ENCODE peak calls at places on chromosomes 13 and 19, in four cellular contexts. One of them, this sample, is unnamed.

GRCh38 chr13:101529419-101529818 is 76.9 kb downstream of the ITGBL1 start:
- DNase-seq in right lobe of liver: no peak
- DNase-seq in HFFc6: peak
- DNase-seq in RWPE1: no peak
- DNase-seq in this sample: peak

GRCh38 chr13:73556902-73557301 is 498.1 kb downstream of the KLF5 start:
- DNase-seq in right lobe of liver: no peak
- DNase-seq in HFFc6: no peak
- DNase-seq in RWPE1: no peak
- DNase-seq in this sample: no peak

GRCh38 chr19:41427647-41428480 is 690 bp upstream of the B3GNT8 start:
- DNase-seq in right lobe of liver: no peak
- DNase-seq in HFFc6: no peak
- DNase-seq in RWPE1: peak
- DNase-seq in this sample: peak

GRCh38 chr13:61339054-61339621 is 76.5 kb downstream of the PCDH20 start:
- DNase-seq in right lobe of liver: no peak
- DNase-seq in HFFc6: no peak
- DNase-seq in RWPE1: no peak
- DNase-seq in this sample: no peak

GRCh38 chr13:82664183-82664582 is 1218.1 kb downstream of the SLITRK1 start:
- DNase-seq in right lobe of liver: no peak
- DNase-seq in HFFc6: no peak
- DNase-seq in RWPE1: no peak
- DNase-seq in this sample: no peak

GRCh38 chr13:80072231-80072630 is 268.7 kb downstream of the SPRY2 start:
- DNase-seq in right lobe of liver: no peak
- DNase-seq in HFFc6: no peak
- DNase-seq in RWPE1: no peak
- DNase-seq in this sample: no peak

GRCh38 chr19:5170329-5170745 is 170.3 kb downstream of the PTPRS start:
- DNase-seq in right lobe of liver: no peak
- DNase-seq in HFFc6: no peak
- DNase-seq in RWPE1: no peak
- DNase-seq in this sample: no peak

GRCh38 chr19:51740356-51740755 is 11.3 kb downstream of the FPR1 start:
- DNase-seq in right lobe of liver: no peak
- DNase-seq in HFFc6: no peak
- DNase-seq in RWPE1: no peak
- DNase-seq in this sample: no peak

GRCh38 chr13:21225841-21226581 is 49.6 kb downstream of the MRPL57 start:
- DNase-seq in right lobe of liver: no peak
- DNase-seq in HFFc6: no peak
- DNase-seq in RWPE1: no peak
- DNase-seq in this sample: no peak

GRCh38 chr19:18764591-18765051 is 26.5 kb downstream of the COMP start:
- DNase-seq in right lobe of liver: no peak
- DNase-seq in HFFc6: peak
- DNase-seq in RWPE1: no peak
- DNase-seq in this sample: peak

GRCh38 chr13:29925457-29925856 is 75.0 kb upstream of the UBL3 start:
- DNase-seq in right lobe of liver: peak
- DNase-seq in HFFc6: peak
- DNase-seq in RWPE1: peak
- DNase-seq in this sample: peak

DNA sequence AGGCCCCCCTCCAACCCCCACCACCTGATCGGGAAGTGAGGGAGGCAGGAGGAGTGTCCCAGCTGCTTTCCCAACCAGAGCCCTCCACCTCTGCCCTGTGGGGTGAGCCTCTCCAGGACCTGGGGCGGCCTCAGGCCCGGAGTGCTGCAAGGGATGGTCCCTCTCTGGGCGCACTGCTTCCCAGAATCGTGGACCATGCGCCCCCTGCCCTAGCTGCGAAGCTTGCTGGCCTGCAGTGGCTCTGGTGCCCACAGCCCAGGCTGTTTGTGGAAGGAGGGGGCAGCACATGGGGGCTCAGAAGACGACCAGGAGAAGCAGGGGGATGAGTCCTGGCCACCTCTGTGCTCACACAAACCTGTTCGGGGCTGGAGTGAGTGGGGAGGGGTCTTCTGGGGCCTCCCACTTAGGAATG is 33.6 kb downstream of the CEBPG start:
- DNase-seq in right lobe of liver: no peak
- DNase-seq in HFFc6: no peak
- DNase-seq in RWPE1: no peak
- DNase-seq in this sample: no peak
- TF ChIP-seq CTCF in right lobe of liver: no peak
- TF ChIP-seq CTCF in HFFc6: no peak
- TF ChIP-seq CTCF in RWPE1: peak
- TF ChIP-seq CTCF in this sample: no peak

DNA sequence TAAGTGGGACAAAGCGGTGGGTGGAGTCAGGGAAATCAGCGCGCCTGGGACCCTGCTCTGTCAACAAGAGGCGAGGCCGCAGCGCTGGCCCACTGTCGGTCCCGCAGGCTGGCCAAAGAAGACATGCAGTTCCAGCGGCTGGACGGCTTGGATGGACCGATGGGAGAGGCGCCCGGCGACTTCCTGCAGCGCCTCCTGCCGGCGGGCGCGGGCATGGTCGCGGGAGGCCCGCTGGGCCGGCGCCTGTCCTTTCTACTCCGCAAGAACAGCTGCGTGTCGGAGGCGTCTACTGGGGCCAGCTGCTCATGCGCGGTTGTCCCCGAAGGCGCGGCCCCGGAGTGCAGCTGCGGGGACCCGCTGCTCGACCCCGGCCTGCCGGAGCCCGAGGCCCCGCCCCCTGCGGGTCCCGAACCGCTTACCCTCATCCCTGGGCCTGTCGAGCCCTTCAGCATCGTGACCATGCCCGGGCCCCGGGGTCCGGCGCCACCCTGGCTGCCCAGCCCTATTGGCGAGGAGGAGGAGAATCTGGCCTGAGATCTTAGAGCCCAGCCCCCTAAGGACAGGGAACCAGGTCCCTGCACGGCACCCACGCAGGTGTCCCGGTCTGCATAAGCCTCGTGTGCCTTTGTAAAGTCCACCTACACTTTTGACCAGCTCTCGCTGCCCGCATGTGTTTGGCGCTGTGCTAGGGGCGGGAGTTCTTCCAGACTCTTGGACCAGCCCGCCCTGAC is 6.1 kb downstream of the BEST2 start:
- DNase-seq in right lobe of liver: peak
- DNase-seq in HFFc6: peak
- DNase-seq in RWPE1: peak
- DNase-seq in this sample: peak
- TF ChIP-seq CTCF in right lobe of liver: peak
- TF ChIP-seq CTCF in HFFc6: peak
- TF ChIP-seq CTCF in RWPE1: peak
- TF ChIP-seq CTCF in this sample: peak

GRCh38 chr13:62678039-62678438 is 1262.4 kb upstream of the PCDH20 start:
- DNase-seq in right lobe of liver: no peak
- DNase-seq in HFFc6: no peak
- DNase-seq in RWPE1: no peak
- DNase-seq in this sample: no peak

GRCh38 chr13:62687727-62688126 is 1272.1 kb upstream of the PCDH20 start:
- DNase-seq in right lobe of liver: no peak
- DNase-seq in HFFc6: no peak
- DNase-seq in RWPE1: no peak
- DNase-seq in this sample: no peak

GRCh38 chr13:62684359-62684758 is 1268.7 kb upstream of the PCDH20 start:
- DNase-seq in right lobe of liver: no peak
- DNase-seq in HFFc6: no peak
- DNase-seq in RWPE1: no peak
- DNase-seq in this sample: no peak

GRCh38 chr13:62682788-62683187 is 1267.1 kb upstream of the PCDH20 start:
- DNase-seq in right lobe of liver: no peak
- DNase-seq in HFFc6: no peak
- DNase-seq in RWPE1: no peak
- DNase-seq in this sample: no peak
- TF ChIP-seq CTCF in right lobe of liver: no peak
- TF ChIP-seq CTCF in HFFc6: no peak
- TF ChIP-seq CTCF in RWPE1: no peak
- TF ChIP-seq CTCF in this sample: no peak

GRCh38 chr19:7670790-7671189 is 1.9 kb downstream of the RETN start:
- DNase-seq in right lobe of liver: no peak
- DNase-seq in HFFc6: no peak
- DNase-seq in RWPE1: no peak
- DNase-seq in this sample: no peak

GRCh38 chr19:7676376-7676775 is 514 bp upstream of the MCEMP1 start:
- DNase-seq in right lobe of liver: no peak
- DNase-seq in HFFc6: no peak
- DNase-seq in RWPE1: no peak
- DNase-seq in this sample: no peak

GRCh38 chr19:7672522-7672921 is 3.7 kb downstream of the RETN start:
- DNase-seq in right lobe of liver: no peak
- DNase-seq in HFFc6: no peak
- DNase-seq in RWPE1: no peak
- DNase-seq in this sample: no peak

GRCh38 chr19:7676854-7677253 is at the start of gene MCEMP1:
- DNase-seq in right lobe of liver: no peak
- DNase-seq in HFFc6: no peak
- DNase-seq in RWPE1: no peak
- DNase-seq in this sample: no peak

GRCh38 chr19:7673995-7674667 is 2.8 kb upstream of the MCEMP1 start:
- DNase-seq in right lobe of liver: peak
- DNase-seq in HFFc6: peak
- DNase-seq in RWPE1: peak
- DNase-seq in this sample: peak
- TF ChIP-seq CTCF in right lobe of liver: no peak
- TF ChIP-seq CTCF in HFFc6: no peak
- TF ChIP-seq CTCF in RWPE1: no peak
- TF ChIP-seq CTCF in this sample: no peak

GRCh38 chr13:26499209-26499601 is 58.3 kb upstream of the WASF3 start:
- DNase-seq in right lobe of liver: no peak
- DNase-seq in HFFc6: no peak
- DNase-seq in RWPE1: no peak
- DNase-seq in this sample: no peak
- TF ChIP-seq CTCF in right lobe of liver: no peak
- TF ChIP-seq CTCF in HFFc6: no peak
- TF ChIP-seq CTCF in RWPE1: no peak
- TF ChIP-seq CTCF in this sample: no peak

DNA sequence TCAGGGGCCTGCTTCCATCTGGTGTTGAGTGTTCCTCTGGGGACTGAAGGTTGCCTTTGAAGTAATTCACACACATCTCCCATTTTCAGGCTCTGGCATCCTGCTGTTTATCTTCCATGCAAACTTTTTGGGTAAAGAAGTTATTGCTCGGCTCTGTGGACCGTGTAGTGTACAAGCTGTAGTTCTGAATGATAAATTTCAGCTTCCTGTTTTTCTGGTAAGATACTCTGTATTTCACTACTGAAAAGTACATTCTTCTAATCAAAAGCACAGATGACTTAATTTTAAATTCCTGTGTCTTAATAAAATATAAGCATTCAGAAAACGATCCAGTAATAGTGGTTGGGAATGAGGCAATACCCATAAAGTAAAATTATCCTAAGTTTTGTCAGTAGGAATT is 36.7 kb downstream of the MPHOSPH8 start:
- DNase-seq in right lobe of liver: no peak
- DNase-seq in HFFc6: no peak
- DNase-seq in RWPE1: no peak
- DNase-seq in this sample: peak
- TF ChIP-seq CTCF in right lobe of liver: no peak
- TF ChIP-seq CTCF in HFFc6: no peak
- TF ChIP-seq CTCF in RWPE1: no peak
- TF ChIP-seq CTCF in this sample: no peak

GRCh38 chr13:98204546-98204945 is 27.5 kb upstream of the RNF113B start:
- DNase-seq in right lobe of liver: no peak
- DNase-seq in HFFc6: no peak
- DNase-seq in RWPE1: no peak
- DNase-seq in this sample: no peak

GRCh38 chr13:98206946-98207345 is 29.9 kb upstream of the RNF113B start:
- DNase-seq in right lobe of liver: no peak
- DNase-seq in HFFc6: peak
- DNase-seq in RWPE1: no peak
- DNase-seq in this sample: peak

GRCh38 chr13:98202026-98202425 is 25.0 kb upstream of the RNF113B start:
- DNase-seq in right lobe of liver: peak
- DNase-seq in HFFc6: no peak
- DNase-seq in RWPE1: no peak
- DNase-seq in this sample: no peak

GRCh38 chr13:98201178-98201577 is 24.1 kb upstream of the RNF113B start:
- DNase-seq in right lobe of liver: no peak
- DNase-seq in HFFc6: no peak
- DNase-seq in RWPE1: no peak
- DNase-seq in this sample: no peak

GRCh38 chr13:98203641-98204326 is 26.7 kb upstream of the RNF113B start:
- DNase-seq in right lobe of liver: peak
- DNase-seq in HFFc6: peak
- DNase-seq in RWPE1: no peak
- DNase-seq in this sample: peak
- TF ChIP-seq CTCF in right lobe of liver: no peak
- TF ChIP-seq CTCF in HFFc6: no peak
- TF ChIP-seq CTCF in RWPE1: no peak
- TF ChIP-seq CTCF in this sample: peak

GRCh38 chr13:102872531-102872930 is 26.7 kb downstream of the ERCC5 start:
- DNase-seq in right lobe of liver: no peak
- DNase-seq in HFFc6: no peak
- DNase-seq in RWPE1: no peak
- DNase-seq in this sample: no peak

GRCh38 chr13:102873653-102874052 is 27.8 kb downstream of the ERCC5 start:
- DNase-seq in right lobe of liver: no peak
- DNase-seq in HFFc6: no peak
- DNase-seq in RWPE1: peak
- DNase-seq in this sample: no peak

GRCh38 chr13:102870677-102871415 is 25.0 kb downstream of the ERCC5 start:
- DNase-seq in right lobe of liver: no peak
- DNase-seq in HFFc6: peak
- DNase-seq in RWPE1: peak
- DNase-seq in this sample: peak

GRCh38 chr13:102869948-102870676 is 24.3 kb downstream of the ERCC5 start:
- DNase-seq in right lobe of liver: no peak
- DNase-seq in HFFc6: no peak
- DNase-seq in RWPE1: peak
- DNase-seq in this sample: no peak

DNA sequence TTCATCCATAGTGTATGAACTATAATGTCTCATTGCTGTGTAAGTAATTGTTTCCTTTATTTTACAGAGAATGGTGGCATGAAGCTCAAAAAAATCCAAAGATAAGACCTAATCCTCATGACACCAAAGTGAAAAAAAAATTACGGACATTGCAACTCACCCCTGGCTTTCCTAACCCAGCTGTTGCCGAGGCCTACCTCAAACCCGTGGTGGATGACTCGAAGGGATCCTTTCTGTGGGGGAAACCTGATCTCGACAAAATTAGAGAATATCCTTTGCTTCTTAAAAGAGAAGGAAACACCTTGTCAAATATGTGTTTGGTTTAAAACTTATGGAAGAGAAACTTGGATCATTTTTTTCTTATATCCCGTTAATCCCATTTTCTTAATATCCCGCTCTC is 26.3 kb downstream of the ERCC5 start:
- DNase-seq in right lobe of liver: no peak
- DNase-seq in HFFc6: no peak
- DNase-seq in RWPE1: no peak
- DNase-seq in this sample: no peak
- TF ChIP-seq CTCF in right lobe of liver: no peak
- TF ChIP-seq CTCF in HFFc6: no peak
- TF ChIP-seq CTCF in RWPE1: no peak
- TF ChIP-seq CTCF in this sample: no peak